ENCODE peak calls at places on chromosomes 11 and 22, in five cellular contexts. V is breast epithelium, R is spleen, Q is vagina, J is suprapubic skin. X is an unnamed sample. For H3K4me1, the result is how much of the 10 kb centered on the place peaks cover.

GRCh38 chr22:39144101-39144815 is 8.2 kb downstream of the CBX7 start:
- DNase-seq in V (no peak), R (peak), Q (peak), J (no peak), X (peak)

GRCh38 chr11:78427615-78428272 is 10.1 kb upstream of the GAB2 start:
- DNase-seq in V (no peak), R (no peak), Q (no peak), J (no peak), X (no peak)

GRCh38 chr11:2166091-2166851 is 5.3 kb upstream of the INS start:
- DNase-seq in V (no peak), R (no peak), Q (no peak), J (no peak), X (no peak)

GRCh38 chr11:43937434-43938411 is 4.7 kb upstream of the C11orf96 start:
- DNase-seq in V (no peak), R (no peak), Q (no peak), J (peak), X (no peak)

GRCh38 chr22:43126506-43127165 is 16.1 kb downstream of the BIK start:
- DNase-seq in V (no peak), R (no peak), Q (no peak), J (no peak), X (no peak)

GRCh38 chr11:123457187-123457770 is 27.2 kb downstream of the GRAMD1B start:
- DNase-seq in V (no peak), R (no peak), Q (no peak), J (no peak), X (peak)

GRCh38 chr22:43867839-43868652 is 5.7 kb upstream of the SULT4A1 start:
- DNase-seq in V (peak), R (peak), Q (no peak), J (peak), X (peak)

GRCh38 chr11:46253258-46254134 is 24.0 kb upstream of the CREB3L1 start:
- DNase-seq in V (no peak), R (no peak), Q (no peak), J (no peak), X (no peak)

GRCh38 chr11:13692172-13692571 is 23.7 kb downstream of the FAR1 start:
- DNase-seq in V (no peak), R (no peak), Q (no peak), J (no peak), X (no peak)

GRCh38 chr11:61447601-61448551 is 18.0 kb downstream of the SDHAF2 start:
- DNase-seq in V (no peak), R (no peak), Q (no peak), J (no peak), X (no peak)

GRCh38 chr11:67416416-67417335 is 1.2 kb downstream of the CARNS1 start:
- DNase-seq in V (no peak), R (peak), Q (no peak), J (no peak), X (no peak)

GRCh38 chr22:47038206-47038835 is 275.9 kb downstream of the TBC1D22A start:
- DNase-seq in V (no peak), R (peak), Q (no peak), J (no peak), X (no peak)

GRCh38 chr11:92865352-92865751 is 104.1 kb upstream of the MTNR1B start:
- DNase-seq in V (no peak), R (no peak), Q (no peak), J (no peak), X (no peak)

GRCh38 chr11:59182457-59183151 is 10.7 kb downstream of the DTX4 start:
- DNase-seq in V (no peak), R (no peak), Q (no peak), J (no peak), X (no peak)

GRCh38 chr22:36671398-36671797 is 32.2 kb downstream of the CACNG2 start:
- DNase-seq in V (no peak), R (no peak), Q (no peak), J (no peak), X (no peak)

GRCh38 chr11:28657378-28658030 is 549.3 kb downstream of the METTL15 start:
- DNase-seq in V (no peak), R (no peak), Q (no peak), J (no peak), X (no peak)

GRCh38 chr11:68651208-68651984 is 32.9 kb upstream of the GAL start:
- DNase-seq in V (no peak), R (no peak), Q (peak), J (no peak), X (no peak)

GRCh38 chr11:12897390-12897789 is 111.7 kb upstream of the RASSF10 start:
- DNase-seq in V (no peak), R (no peak), Q (no peak), J (no peak), X (no peak)

GRCh38 chr11:118319031-118319814 is 14.7 kb downstream of the CD3E start:
- DNase-seq in V (no peak), R (no peak), Q (no peak), J (no peak), X (peak)

GRCh38 chr22:26986884-26987283 is 329.5 kb downstream of the MIAT start:
- DNase-seq in V (no peak), R (no peak), Q (no peak), J (no peak), X (no peak)

GRCh38 chr11:69431893-69432738 is 49.3 kb upstream of the LINC01488 start:
- DNase-seq in V (no peak), R (no peak), Q (no peak), J (no peak), X (no peak)

GRCh38 chr11:36619502-36619901 is 21.5 kb upstream of the RAG2 start:
- DNase-seq in V (no peak), R (no peak), Q (no peak), J (no peak), X (no peak)

GRCh38 chr11:128327274-128327673 is 260.1 kb downstream of the ETS1 start:
- DNase-seq in V (no peak), R (no peak), Q (no peak), J (no peak), X (no peak)

GRCh38 chr11:78192911-78193341 is 4.2 kb downstream of the USP35 start:
- DNase-seq in V (peak), R (peak), Q (no peak), J (no peak), X (no peak)

DNA sequence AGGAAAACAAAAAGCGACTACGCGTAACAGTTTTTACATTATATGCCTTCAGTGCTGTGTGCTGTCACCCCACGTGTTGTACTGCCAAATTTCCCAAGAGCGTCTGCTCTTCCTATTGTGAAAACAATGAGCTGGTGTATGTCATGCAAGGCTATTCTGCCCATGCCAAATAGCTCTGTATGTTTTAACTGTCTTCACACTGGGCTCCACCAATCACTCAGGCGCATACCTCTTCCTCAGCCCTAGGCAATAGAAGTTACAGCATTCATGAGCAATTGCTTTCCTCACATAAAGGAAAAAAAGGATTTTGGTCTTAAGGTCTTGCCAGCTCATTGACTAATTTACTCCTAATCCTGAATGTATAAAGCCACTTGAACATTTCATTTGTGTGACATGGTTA is 606.8 kb downstream of the NTM start:
- DNase-seq in V (no peak), R (no peak), Q (no peak), J (no peak), X (no peak)
- H3K27ac ChIP-seq in V (no peak), R (no peak), Q (no peak), J (no peak), X (no peak)

GRCh38 chr11:30753994-30754393 is 167.8 kb upstream of the MPPED2 start:
- DNase-seq in V (no peak), R (no peak), Q (no peak), J (no peak), X (no peak)

GRCh38 chr11:30758946-30759501 is 172.9 kb upstream of the MPPED2 start:
- DNase-seq in V (no peak), R (no peak), Q (no peak), J (no peak), X (peak)

GRCh38 chr11:30749268-30749667 is 163.1 kb upstream of the MPPED2 start:
- DNase-seq in V (no peak), R (no peak), Q (no peak), J (no peak), X (no peak)

GRCh38 chr11:30758012-30758411 is 171.9 kb upstream of the MPPED2 start:
- DNase-seq in V (no peak), R (no peak), Q (no peak), J (no peak), X (no peak)

DNA sequence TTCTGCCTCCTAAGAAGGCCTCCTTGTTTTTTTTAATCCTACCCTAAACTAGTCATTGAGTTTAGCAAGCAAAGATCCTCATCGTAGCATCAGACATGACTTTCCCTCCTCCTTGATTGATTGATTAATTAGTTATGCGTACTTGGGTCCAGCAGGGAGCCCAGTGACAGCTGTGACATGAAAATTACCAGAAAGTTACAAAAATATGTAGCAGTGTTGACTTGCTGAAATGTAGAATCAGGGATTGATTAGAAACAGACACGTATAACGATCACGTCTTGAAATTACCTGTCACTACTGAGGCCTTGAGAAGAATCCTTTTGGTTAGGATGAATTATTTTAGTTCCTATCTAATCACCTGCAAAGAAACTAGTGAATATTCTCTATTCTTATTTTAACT is 167.4 kb upstream of the MPPED2 start:
- DNase-seq in V (no peak), R (no peak), Q (no peak), J (no peak), X (no peak)
- TF ChIP-seq POLR2AphosphoS5 in V (no peak), R (no peak), Q (no peak), J (no peak), X (no peak)

DNA sequence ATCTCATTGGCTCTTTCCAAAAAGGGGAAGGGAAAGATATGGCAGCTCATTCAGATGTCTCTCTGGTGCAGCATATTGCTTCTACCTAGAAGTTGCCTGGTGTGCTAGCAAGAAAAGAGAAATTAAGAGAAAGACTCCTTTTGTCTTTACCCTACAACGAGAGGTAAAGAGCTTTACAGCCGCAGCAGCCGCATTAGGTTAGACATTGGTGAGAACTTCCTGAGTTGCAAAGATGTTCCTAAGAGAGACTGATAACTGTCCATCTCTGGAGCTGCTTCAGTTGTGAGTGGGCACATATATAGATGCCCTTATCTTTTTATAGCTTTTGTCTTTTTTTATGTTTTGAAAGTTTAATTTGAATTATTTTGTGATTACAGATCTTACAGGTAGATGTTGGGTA is 80.8 kb upstream of the NNMT start:
- DNase-seq in V (no peak), R (no peak), Q (no peak), J (no peak), X (no peak)
- H3K4me1 ChIP-seq in V (under half), R (under half), Q (half or more), J (under half), X (half or more)

GRCh38 chr22:21937041-21937820 is 15.4 kb downstream of the PPM1F start:
- DNase-seq in V (no peak), R (peak), Q (no peak), J (peak), X (peak)
- H3K27ac ChIP-seq in V (peak), R (peak), Q (peak), J (peak), X (peak)

GRCh38 chr22:21013742-21014201 is 1.2 kb upstream of the P2RX6 start:
- DNase-seq in V (no peak), R (no peak), Q (no peak), J (no peak), X (peak)

GRCh38 chr22:21015051-21016006 is at the start of gene P2RX6:
- DNase-seq in V (no peak), R (peak), Q (no peak), J (no peak), X (no peak)

GRCh38 chr22:21012446-21013407 is 2.2 kb upstream of the P2RX6 start:
- DNase-seq in V (no peak), R (peak), Q (no peak), J (no peak), X (no peak)

GRCh38 chr22:21016644-21017420 is 1.9 kb downstream of the P2RX6 start:
- DNase-seq in V (no peak), R (peak), Q (no peak), J (no peak), X (no peak)

GRCh38 chr22:21014202-21015050 is 539 bp upstream of the P2RX6 start:
- DNase-seq in V (no peak), R (peak), Q (no peak), J (peak), X (peak)
- TF ChIP-seq POLR2AphosphoS5 in V (no peak), R (peak), Q (peak), J (peak), X (no peak)

GRCh38 chr11:130834886-130835285 is 81.4 kb downstream of the SNX19 start:
- DNase-seq in V (no peak), R (no peak), Q (no peak), J (no peak), X (no peak)
- H3K4me1 ChIP-seq in V (under half), R (under half), Q (under half), J (under half), X (under half)

GRCh38 chr11:100821198-100821597 is 134.1 kb downstream of the ARHGAP42 start:
- DNase-seq in V (no peak), R (no peak), Q (no peak), J (no peak), X (no peak)
- H3K27ac ChIP-seq in V (peak), R (no peak), Q (no peak), J (peak), X (no peak)